ENCODE peak calls at places on chromosomes 13 and 19, in six cellular contexts. J is iPS-NIHi11, N is KBM-7, A is anterior cingulate cortex, Z is epithelial cell of esophagus, R is caudate nucleus. B is an unnamed sample.

GRCh38 chr19:5059767-5060166 is 90.9 kb downstream of the KDM4B start:
- DNase-seq in J (no peak), N (no peak), A (no peak), Z (no peak), R (no peak), B (no peak)

GRCh38 chr19:6987850-6988249 is 33.4 kb downstream of the MBD3L2B start:
- DNase-seq in J (no peak), N (no peak), A (no peak), Z (no peak), R (no peak), B (no peak)

GRCh38 chr13:107554355-107554905 is 660.9 kb downstream of the LIG4 start:
- DNase-seq in J (no peak), N (no peak), A (no peak), Z (no peak), R (no peak), B (no peak)

GRCh38 chr13:100550433-100550832 is 38.2 kb downstream of the GGACT start:
- DNase-seq in J (peak; percentile 24), N (no peak), A (no peak), Z (no peak), R (peak; percentile 4), B (no peak)

GRCh38 chr19:36963262-36963661 is 47.1 kb downstream of the ZNF568 start:
- DNase-seq in J (no peak), N (no peak), A (no peak), Z (no peak), R (no peak), B (no peak)

GRCh38 chr13:45538382-45538781 is 73.6 kb downstream of the COG3 start:
- DNase-seq in J (no peak), N (no peak), A (no peak), Z (no peak), R (no peak), B (no peak)

GRCh38 chr19:19402656-19403372 is 2.7 kb upstream of the GATAD2A start:
- DNase-seq in J (no peak), N (no peak), A (no peak), Z (peak; percentile 58), R (no peak), B (no peak)

GRCh38 chr13:52779028-52779612 is 39.5 kb upstream of the CNMD start:
- DNase-seq in J (peak; percentile 16), N (no peak), A (no peak), Z (no peak), R (no peak), B (no peak)

GRCh38 chr19:49165111-49165750 is 7.6 kb downstream of the TRPM4 start:
- DNase-seq in J (no peak), N (no peak), A (no peak), Z (peak; percentile 39), R (no peak), B (no peak)

GRCh38 chr13:85665286-85665685 is 133.9 kb downstream of the SLITRK6 start:
- DNase-seq in J (no peak), N (no peak), A (no peak), Z (peak; percentile 84), R (no peak), B (no peak)

GRCh38 chr19:2113436-2114211 is 16.9 kb downstream of the IZUMO4 start:
- DNase-seq in J (no peak), N (no peak), A (no peak), Z (peak; percentile 64), R (no peak), B (no peak)

GRCh38 chr19:19120308-19121156 is 17.7 kb downstream of the TMEM161A start:
- DNase-seq in J (peak; percentile 99), N (peak; percentile 43), A (no peak), Z (peak; percentile 65), R (no peak), B (peak; percentile 100)

GRCh38 chr13:88436974-88437373 is 765.8 kb downstream of the SLITRK5 start:
- DNase-seq in J (no peak), N (no peak), A (no peak), Z (no peak), R (no peak), B (no peak)

GRCh38 chr13:75468098-75468497 is 13.9 kb downstream of the TBC1D4 start:
- DNase-seq in J (no peak), N (no peak), A (no peak), Z (no peak), R (no peak), B (no peak)

GRCh38 chr13:26425439-26426358 is 131.8 kb upstream of the WASF3 start:
- DNase-seq in J (no peak), N (no peak), A (no peak), Z (peak; percentile 20), R (no peak), B (no peak)

GRCh38 chr19:36128392-36128736 is 11.5 kb upstream of the CAPNS1 start:
- DNase-seq in J (no peak), N (no peak), A (no peak), Z (no peak), R (no peak), B (peak; percentile 57)

GRCh38 chr13:48930933-48931332 is 44.8 kb upstream of the FNDC3A start:
- DNase-seq in J (no peak), N (no peak), A (no peak), Z (no peak), R (no peak), B (no peak)

GRCh38 chr13:37295046-37295445 is 189.6 kb upstream of the CSNK1A1L start:
- DNase-seq in J (no peak), N (no peak), A (no peak), Z (no peak), R (no peak), B (no peak)

GRCh38 chr13:20404488-20405222 is 121.0 kb downstream of the CRYL1 start:
- DNase-seq in J (no peak), N (no peak), A (no peak), Z (no peak), R (no peak), B (no peak)

GRCh38 chr13:112781287-112781686 is 91.4 kb downstream of the ATP11A start:
- DNase-seq in J (no peak), N (no peak), A (no peak), Z (no peak), R (no peak), B (no peak)

GRCh38 chr13:28654276-28654675 is 4.7 kb upstream of the POMP start:
- DNase-seq in J (no peak), N (no peak), A (no peak), Z (no peak), R (no peak), B (no peak)

GRCh38 chr19:20182232-20182785 is 15.3 kb downstream of the ZNF486 start:
- DNase-seq in J (no peak), N (no peak), A (no peak), Z (no peak), R (no peak), B (no peak)

B was measured in H9.